ENCODE peak calls at places on chromosome 18, in nine cellular contexts. O is thoracic aorta; W is cardiac muscle cell; Z is K562; M is prostate gland; N is CD4-positive, alpha-beta memory T cell; B is small intestine; C is lower lobe of right lung; D is GM23338. H is an unnamed sample.

GRCh38 chr18:26434887-26435286 is 113.5 kb downstream of the KCTD1 start:
- DNase-seq in O (no peak), W (no peak), Z (no peak), M (no peak), N (no peak), B (no peak), C (no peak), D (no peak), H (no peak)

GRCh38 chr18:57657566-57657965 is 35.9 kb upstream of the NARS1 start:
- DNase-seq in O (no peak), W (no peak), Z (no peak), M (peak), N (no peak), B (no peak), C (no peak), D (no peak), H (no peak)

GRCh38 chr18:21110667-21111350 is 804 bp downstream of the ROCK1 start:
- DNase-seq in O (no peak), W (peak), Z (peak), M (peak), N (peak), B (peak), C (peak), D (peak), H (no peak)

GRCh38 chr18:70490008-70490933 is 201.4 kb downstream of the SOCS6 start:
- DNase-seq in O (no peak), W (peak), Z (peak), M (peak), N (peak), B (peak), C (no peak), D (peak), H (no peak)

GRCh38 chr18:57942493-57942892 is 101.5 kb upstream of the NEDD4L start:
- DNase-seq in O (no peak), W (no peak), Z (no peak), M (no peak), N (no peak), B (no peak), C (no peak), D (peak), H (no peak)

GRCh38 chr18:73669299-73669698 is 478.3 kb downstream of the FBXO15 start:
- DNase-seq in O (no peak), W (peak), Z (no peak), M (peak), N (no peak), B (no peak), C (no peak), D (no peak), H (no peak)

GRCh38 chr18:43662657-43663056 is 385.4 kb upstream of the SYT4 start:
- DNase-seq in O (no peak), W (peak), Z (no peak), M (no peak), N (no peak), B (no peak), C (no peak), D (no peak), H (no peak)

GRCh38 chr18:13376841-13377351 is 158.3 kb downstream of the LDLRAD4 start:
- DNase-seq in O (no peak), W (no peak), Z (no peak), M (no peak), N (peak), B (no peak), C (no peak), D (no peak), H (no peak)

GRCh38 chr18:59514193-59514592 is 155.1 kb upstream of the LMAN1 start:
- DNase-seq in O (peak), W (peak), Z (no peak), M (no peak), N (no peak), B (no peak), C (no peak), D (no peak), H (peak)

GRCh38 chr18:42568773-42569172 is 546.7 kb downstream of the RIT2 start:
- DNase-seq in O (no peak), W (no peak), Z (no peak), M (no peak), N (no peak), B (no peak), C (no peak), D (no peak), H (no peak)

GRCh38 chr18:27627927-27628326 is 442.8 kb upstream of the CHST9 start:
- DNase-seq in O (no peak), W (no peak), Z (no peak), M (no peak), N (no peak), B (no peak), C (no peak), D (peak), H (no peak)

GRCh38 chr18:22609642-22610041 is 191.9 kb upstream of the CTAGE1 start:
- DNase-seq in O (peak), W (peak), Z (no peak), M (no peak), N (no peak), B (peak), C (peak), D (peak), H (peak)

GRCh38 chr18:75107931-75108276 is 101.0 kb downstream of the PTGR3 start:
- DNase-seq in O (no peak), W (no peak), Z (no peak), M (no peak), N (no peak), B (no peak), C (no peak), D (no peak), H (no peak)

GRCh38 chr18:24428709-24429108 is 2.2 kb downstream of the IMPACT start:
- DNase-seq in O (no peak), W (no peak), Z (no peak), M (no peak), N (no peak), B (no peak), C (no peak), D (peak), H (no peak)

GRCh38 chr18:38367473-38367872 is 801.9 kb upstream of the CELF4 start:
- DNase-seq in O (no peak), W (no peak), Z (no peak), M (no peak), N (no peak), B (no peak), C (no peak), D (peak), H (no peak)

GRCh38 chr18:11146238-11146946 is 3.0 kb downstream of the PIEZO2 start:
- DNase-seq in O (no peak), W (no peak), Z (no peak), M (no peak), N (no peak), B (no peak), C (no peak), D (peak), H (no peak)

GRCh38 chr18:25247725-25248124 is 104.2 kb downstream of the ZNF521 start:
- DNase-seq in O (no peak), W (no peak), Z (no peak), M (no peak), N (no peak), B (no peak), C (no peak), D (no peak), H (no peak)

GRCh38 chr18:76923485-76924085 is 101.2 kb downstream of the ZNF236 start:
- DNase-seq in O (no peak), W (peak), Z (peak), M (no peak), N (no peak), B (peak), C (no peak), D (peak), H (no peak)

GRCh38 chr18:58723810-58724602 is 52.7 kb downstream of the MALT1 start:
- DNase-seq in O (no peak), W (peak), Z (no peak), M (peak), N (no peak), B (no peak), C (no peak), D (no peak), H (no peak)

GRCh38 chr18:50042611-50043010 is 152.3 kb downstream of the MYO5B start:
- DNase-seq in O (no peak), W (no peak), Z (no peak), M (no peak), N (no peak), B (no peak), C (no peak), D (peak), H (no peak)

GRCh38 chr18:68627812-68628211 is 87.1 kb downstream of the TMX3 start:
- DNase-seq in O (no peak), W (no peak), Z (no peak), M (no peak), N (no peak), B (no peak), C (no peak), D (no peak), H (no peak)

GRCh38 chr18:73120626-73121025 is 252.8 kb upstream of the NETO1 start:
- DNase-seq in O (no peak), W (no peak), Z (no peak), M (no peak), N (no peak), B (no peak), C (no peak), D (no peak), H (no peak)

GRCh38 chr18:78984941-78985784 is 5.5 kb downstream of the SALL3 start:
- DNase-seq in O (no peak), W (peak), Z (no peak), M (no peak), N (no peak), B (peak), C (no peak), D (peak), H (no peak)

GRCh38 chr18:22279741-22280452 is 110.5 kb downstream of the GATA6 start:
- DNase-seq in O (no peak), W (peak), Z (no peak), M (no peak), N (no peak), B (no peak), C (no peak), D (no peak), H (no peak)

GRCh38 chr18:69874058-69874457 is 73.6 kb downstream of the CD226 start:
- DNase-seq in O (no peak), W (peak), Z (no peak), M (no peak), N (no peak), B (no peak), C (no peak), D (no peak), H (no peak)

GRCh38 chr18:44679912-44680270 is 797 bp upstream of the SETBP1 start:
- DNase-seq in O (no peak), W (peak), Z (no peak), M (peak), N (peak), B (peak), C (peak), D (peak), H (peak)

GRCh38 chr18:43780782-43781340 is 503.6 kb upstream of the SYT4 start:
- DNase-seq in O (no peak), W (peak), Z (no peak), M (no peak), N (no peak), B (no peak), C (no peak), D (no peak), H (no peak)

GRCh38 chr18:71966791-71967190 is 577.4 kb downstream of the CBLN2 start:
- DNase-seq in O (no peak), W (no peak), Z (no peak), M (no peak), N (no peak), B (no peak), C (no peak), D (no peak), H (no peak)

GRCh38 chr18:50284226-50284885 is 3.0 kb upstream of the MBD1 start:
- DNase-seq in O (no peak), W (no peak), Z (no peak), M (no peak), N (no peak), B (no peak), C (no peak), D (no peak), H (no peak)

GRCh38 chr18:49613141-49613641 is 51.3 kb downstream of the LIPG start:
- DNase-seq in O (no peak), W (no peak), Z (no peak), M (no peak), N (no peak), B (no peak), C (no peak), D (peak), H (no peak)

GRCh38 chr18:74204543-74205152 is 56.3 kb downstream of the TIMM21 start:
- DNase-seq in O (no peak), W (peak), Z (no peak), M (no peak), N (no peak), B (no peak), C (no peak), D (no peak), H (no peak)

GRCh38 chr18:55402731-55403405 is 185.1 kb downstream of the TCF4 start:
- DNase-seq in O (no peak), W (peak), Z (no peak), M (no peak), N (no peak), B (no peak), C (no peak), D (no peak), H (no peak)

DNA sequence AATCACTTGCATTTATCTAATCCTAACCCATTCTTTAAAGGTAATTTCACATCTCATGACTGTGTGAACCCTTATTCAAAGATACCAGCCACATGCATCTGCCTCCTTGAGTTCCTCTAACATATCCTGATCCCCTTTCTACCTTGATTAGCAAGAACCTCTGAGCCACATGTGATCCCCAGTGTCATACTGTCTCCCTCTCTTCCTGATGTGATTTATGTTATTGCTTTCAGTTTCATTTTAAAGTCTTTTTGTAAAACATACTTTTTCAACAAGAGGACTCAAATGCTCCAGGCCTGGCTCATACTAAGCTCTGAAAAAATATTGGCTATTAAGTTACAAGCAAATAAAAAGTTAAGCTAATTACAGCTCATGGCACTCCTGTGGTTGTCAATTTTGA is 470.1 kb downstream of the DLGAP1 start:
- DNase-seq in O (no peak), W (no peak), Z (no peak), M (no peak), N (no peak), B (peak), C (no peak), D (no peak), H (no peak)
- H3K27ac ChIP-seq in O (no peak), W (no peak), Z (no peak), M (no peak), N (no peak), B (no peak), C (no peak), D (no peak), H (peak)

DNA sequence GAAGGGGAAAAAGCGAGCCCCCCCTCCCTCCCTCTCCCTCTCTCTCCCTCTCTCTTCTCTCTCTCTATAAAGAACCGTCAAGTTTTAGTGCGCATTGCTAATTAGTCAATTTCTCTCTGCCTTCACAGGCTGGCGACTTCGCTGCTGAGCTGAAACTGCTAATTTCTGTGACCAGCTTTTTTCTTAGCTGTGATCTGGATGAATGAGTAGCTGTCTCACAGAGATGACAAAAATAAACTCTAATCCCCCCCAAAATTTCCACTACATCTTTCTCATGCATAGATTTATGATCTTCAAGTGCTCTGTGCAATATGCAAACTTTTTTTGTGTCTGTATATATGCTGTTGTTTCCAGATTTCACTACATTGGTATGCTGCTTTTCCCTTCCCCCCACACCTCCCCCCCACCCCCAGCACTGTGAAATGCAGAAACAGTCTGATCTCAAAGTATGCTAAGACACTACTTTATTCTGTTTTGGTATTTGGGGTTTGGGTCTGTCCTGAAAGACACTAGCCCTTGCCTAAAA is 427 bp upstream of the KLHL14 start:
- DNase-seq in O (no peak), W (no peak), Z (no peak), M (no peak), N (no peak), B (no peak), C (no peak), D (no peak), H (no peak)
- H3K27ac ChIP-seq in O (no peak), W (peak), Z (no peak), M (no peak), N (no peak), B (no peak), C (no peak), D (no peak), H (no peak)

DNA sequence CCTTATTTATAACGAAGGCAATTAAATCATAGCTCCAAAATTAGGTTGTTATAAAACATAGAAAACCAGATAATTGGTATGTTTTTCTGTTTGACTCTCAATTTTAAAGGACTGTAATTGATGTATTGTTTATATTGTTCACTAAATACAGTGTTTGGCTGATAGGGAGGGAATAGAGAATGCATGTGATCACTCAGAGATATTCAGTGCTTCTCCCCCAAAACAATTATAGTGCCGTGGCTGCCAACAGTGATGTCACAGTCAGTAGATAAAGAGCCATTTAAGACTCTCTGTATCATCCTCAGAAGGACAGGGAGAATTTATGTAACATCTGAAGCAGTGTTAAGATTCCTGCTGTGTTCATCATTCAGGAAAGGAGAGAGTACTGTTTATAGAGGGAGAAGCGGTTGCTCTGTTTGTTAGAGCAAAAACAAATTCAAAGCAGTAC is 69.6 kb downstream of the PHLPP1 start:
- DNase-seq in O (no peak), W (peak), Z (no peak), M (no peak), N (no peak), B (no peak), C (no peak), D (no peak), H (no peak)
- H3K27ac ChIP-seq in O (no peak), W (no peak), Z (no peak), M (no peak), N (no peak), B (no peak), C (no peak), D (no peak), H (no peak)

GRCh38 chr18:34594243-34594642 is 115.9 kb upstream of the DTNA start:
- DNase-seq in O (no peak), W (no peak), Z (no peak), M (no peak), N (no peak), B (no peak), C (no peak), D (no peak), H (no peak)
- H3K27ac ChIP-seq in O (peak), W (peak), Z (no peak), M (peak), N (no peak), B (no peak), C (peak), D (no peak), H (peak)

DNA sequence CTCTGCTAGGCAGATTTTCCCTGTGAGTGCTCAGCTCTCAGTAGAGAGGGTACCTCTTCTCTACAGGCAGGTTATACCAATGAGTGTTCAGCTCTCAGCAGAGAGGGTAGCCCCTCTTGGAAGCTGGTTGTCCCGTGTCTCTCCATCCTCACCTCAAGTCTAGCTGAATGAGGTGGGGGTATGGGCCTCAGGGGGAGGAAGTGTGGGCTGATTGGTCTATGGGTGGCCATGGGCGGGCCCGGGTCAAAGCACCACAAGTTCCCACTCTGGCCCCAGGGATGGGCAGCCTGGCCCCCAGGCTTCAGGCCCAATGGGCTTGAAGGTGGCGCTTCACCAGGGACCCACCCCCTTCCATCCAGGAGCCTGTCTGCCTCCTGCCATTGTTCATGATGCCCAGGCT is 17.0 kb upstream of the MBD2 start:
- DNase-seq in O (no peak), W (no peak), Z (no peak), M (no peak), N (no peak), B (no peak), C (no peak), D (no peak), H (no peak)
- H3K27ac ChIP-seq in O (no peak), W (no peak), Z (no peak), M (no peak), N (no peak), B (no peak), C (no peak), D (no peak), H (no peak)

GRCh38 chr18:7482342-7482741 is 84.8 kb upstream of the PTPRM start:
- DNase-seq in O (no peak), W (no peak), Z (no peak), M (no peak), N (no peak), B (no peak), C (no peak), D (no peak), H (no peak)
- H3K27ac ChIP-seq in O (no peak), W (no peak), Z (no peak), M (no peak), N (no peak), B (no peak), C (no peak), D (no peak), H (no peak)

H was measured in ascending aorta.